ENCODE peak calls at places on chromosome 1, in six cellular contexts. P is EH; T is T-helper 1 cell; I is stimulated activated CD4-positive, alpha-beta T cell treated with anti-CD3 and anti-CD28 coated beads, Interleukin-4, amount 100 ng/mL, for 1 hour; U is CD8-positive, alpha-beta memory T cell; Q is MM.1S. G is an unnamed sample.

GRCh38 chr1:52915211-52915854 is 6.2 kb downstream of the ECHDC2 start:
- DNase-seq in P (no peak), Q (no peak), T (no peak), I (no peak), U (no peak), G (no peak)

GRCh38 chr1:18705811-18706210 is 75.2 kb downstream of the PAX7 start:
- DNase-seq in U (no peak), T (no peak), I (no peak), P (no peak), Q (peak; percentile 20), G (no peak)

GRCh38 chr1:117659565-117660264 is 53.9 kb downstream of the TENT5C start:
- DNase-seq in P (no peak), Q (peak; percentile 71), T (peak; percentile 74), U (no peak), I (no peak), G (no peak)

GRCh38 chr1:44688760-44689446 is 14.4 kb downstream of the ARMH1 start:
- DNase-seq in T (no peak), P (no peak), U (no peak), I (no peak), Q (no peak), G (no peak)

GRCh38 chr1:205596876-205597275 is 34.9 kb downstream of the ELK4 start:
- DNase-seq in I (no peak), P (no peak), Q (no peak), T (no peak), U (no peak), G (peak; percentile 55)

GRCh38 chr1:222346955-222347354 is 200.9 kb downstream of the HHIPL2 start:
- DNase-seq in T (no peak), U (no peak), P (no peak), I (no peak), Q (no peak), G (no peak)

GRCh38 chr1:32924881-32925344 is 23.7 kb upstream of the TMEM54 start:
- DNase-seq in I (no peak), T (no peak), Q (no peak), U (no peak), P (no peak), G (no peak)

GRCh38 chr1:15382601-15383518 is 26.8 kb upstream of the EFHD2 start:
- DNase-seq in P (no peak), U (no peak), T (no peak), Q (no peak), I (no peak), G (no peak)

GRCh38 chr1:30318413-30318812 is 405.0 kb downstream of the MATN1 start:
- DNase-seq in I (no peak), U (no peak), P (no peak), T (no peak), Q (no peak), G (no peak)

GRCh38 chr1:234398849-234399381 is 25.7 kb downstream of the COA6 start:
- DNase-seq in I (no peak), Q (peak; percentile 11), T (peak; percentile 60), P (peak; percentile 73), U (no peak), G (no peak)

GRCh38 chr1:119012383-119012782 is 24.2 kb upstream of the TBX15 start:
- DNase-seq in P (no peak), T (no peak), U (no peak), Q (no peak), I (no peak), G (no peak)

GRCh38 chr1:66265796-66266195 is 268.2 kb upstream of the SGIP1 start:
- DNase-seq in U (no peak), Q (no peak), P (peak; percentile 71), T (no peak), I (no peak), G (no peak)

GRCh38 chr1:159994896-159995295 is 36.9 kb downstream of the PIGM start:
- DNase-seq in Q (no peak), U (no peak), I (no peak), T (no peak), P (no peak), G (no peak)

GRCh38 chr1:14603641-14604040 is 5.2 kb downstream of the KAZN start:
- DNase-seq in P (no peak), Q (no peak), T (no peak), I (no peak), U (no peak), G (no peak)

GRCh38 chr1:184457500-184457899 is 70.7 kb downstream of the C1orf21 start:
- DNase-seq in P (peak; percentile 63), U (no peak), T (no peak), Q (no peak), I (no peak), G (no peak)

GRCh38 chr1:22562584-22563551 is at the start of gene EPHA8:
- DNase-seq in T (no peak), U (no peak), Q (no peak), I (no peak), P (no peak), G (no peak)

GRCh38 chr1:31878018-31878417 is 60.1 kb downstream of the PTP4A2 start:
- DNase-seq in I (no peak), P (no peak), U (no peak), T (no peak), Q (no peak), G (no peak)

GRCh38 chr1:63317007-63317813 is 5.2 kb upstream of the FOXD3 start:
- DNase-seq in U (no peak), T (peak; percentile 65), Q (peak; percentile 92), I (peak; percentile 63), P (peak; percentile 58), G (no peak)

GRCh38 chr1:2074944-2075740 is 24.9 kb downstream of the PRKCZ start:
- DNase-seq in T (no peak), I (no peak), P (no peak), Q (no peak), U (no peak), G (no peak)

GRCh38 chr1:193011395-193011794 is 47.8 kb downstream of the UCHL5 start:
- DNase-seq in U (no peak), I (no peak), Q (no peak), P (no peak), T (no peak), G (no peak)

GRCh38 chr1:157505481-157506272 is 46.6 kb downstream of the FCRL5 start:
- DNase-seq in I (peak; percentile 7), T (peak; percentile 21), U (no peak), P (peak; percentile 67), Q (peak; percentile 95), G (no peak)

GRCh38 chr1:178126790-178127189 is 32.9 kb downstream of the RASAL2 start:
- DNase-seq in Q (no peak), I (no peak), P (peak; percentile 85), T (no peak), U (no peak), G (no peak)

G was measured in ascending aorta.